ENCODE peak calls at places on chromosomes 2 and 18, in five cellular contexts. B is nephron progenitor cell, R is cardiac fibroblast, W is left kidney, O is AG20443. U is an unnamed sample.

GRCh38 chr18:395481-396250 is 104.8 kb downstream of the COLEC12 start:
- DNase-seq in B (no peak), R (peak; percentile 79), W (no peak), O (peak; percentile 67), U (no peak)

GRCh38 chr2:119430023-119430498 is 1.6 kb upstream of the TMEM37 start:
- DNase-seq in B (no peak), R (no peak), W (peak; percentile 52), O (no peak), U (no peak)

GRCh38 chr2:136238552-136239346 is 120.8 kb upstream of the CXCR4 start:
- DNase-seq in B (no peak), R (peak; percentile 59), W (peak; percentile 37), O (no peak), U (no peak)

GRCh38 chr2:219002395-219003266 is 9.4 kb upstream of the CRYBA2 start:
- DNase-seq in B (peak; percentile 82), R (peak; percentile 28), W (peak; percentile 83), O (peak; percentile 56), U (no peak)

GRCh38 chr2:162085090-162085891 is 11.3 kb upstream of the DPP4 start:
- DNase-seq in B (no peak), R (peak; percentile 86), W (no peak), O (peak; percentile 66), U (no peak)

GRCh38 chr18:59263566-59264135 is 9.6 kb downstream of the RAX start:
- DNase-seq in B (no peak), R (no peak), W (no peak), O (no peak), U (no peak)

GRCh38 chr18:35172451-35173035 is 68.3 kb upstream of the ZNF397 start:
- DNase-seq in B (no peak), R (peak; percentile 13), W (no peak), O (no peak), U (no peak)

GRCh38 chr2:151720521-151720920 is 13.8 kb downstream of the NEB start:
- DNase-seq in B (no peak), R (no peak), W (no peak), O (no peak), U (no peak)

GRCh38 chr2:237626813-237627451 is 455 bp upstream of the LRRFIP1 start:
- DNase-seq in B (peak; percentile 33), R (no peak), W (no peak), O (peak; percentile 43), U (no peak)

GRCh38 chr2:128548461-128548891 is 229.8 kb upstream of the HS6ST1 start:
- DNase-seq in B (no peak), R (no peak), W (no peak), O (no peak), U (no peak)

GRCh38 chr2:69692424-69692823 is 48.9 kb upstream of the AAK1 start:
- DNase-seq in B (no peak), R (no peak), W (no peak), O (peak; percentile 58), U (no peak)

GRCh38 chr18:13481331-13481730 is 245.0 kb downstream of the FAM210A start:
- DNase-seq in B (no peak), R (no peak), W (no peak), O (no peak), U (no peak)

U was measured in NCI-H1048.